ENCODE peak calls at places on chromosome 3, in four cellular contexts. C, I, J and O are unnamed samples.

GRCh38 chr3:140910860-140911259 is 30.8 kb upstream of the SLC25A36 start:
- DNase-seq in C (peak; percentile 12), J (peak; percentile 7), I (no peak), O (no peak)

GRCh38 chr3:170555329-170555728 is 30.5 kb downstream of the SLC7A14 start:
- DNase-seq in I (no peak), C (no peak), J (peak; percentile 68), O (peak; percentile 30)

GRCh38 chr3:189121088-189121487 is 50.7 kb upstream of the TPRG1 start:
- DNase-seq in I (no peak), C (no peak), J (no peak), O (no peak)

GRCh38 chr3:197040679-197041078 is 11.1 kb upstream of the MELTF start:
- DNase-seq in J (no peak), I (no peak), C (no peak), O (no peak)

GRCh38 chr3:1515842-1516241 is 423.0 kb downstream of the CNTN6 start:
- DNase-seq in J (no peak), I (no peak), C (no peak), O (no peak)

GRCh38 chr3:50246517-50246954 is 10.5 kb downstream of the GNAI2 start:
- DNase-seq in J (peak; percentile 92), I (peak; percentile 85), C (peak; percentile 78), O (peak; percentile 96)

GRCh38 chr3:31695280-31696008 is 162.7 kb downstream of the STT3B start:
- DNase-seq in I (peak; percentile 41), C (peak; percentile 13), J (no peak), O (no peak)

GRCh38 chr3:72263223-72264015 is 478.5 kb upstream of the PROK2 start:
- DNase-seq in C (no peak), J (no peak), I (no peak), O (no peak)

GRCh38 chr3:110576962-110577361 is 494.7 kb upstream of the NECTIN3 start:
- DNase-seq in J (peak; percentile 92), I (no peak), C (peak; percentile 94), O (peak; percentile 87)

GRCh38 chr3:171790574-171790897 is 19.7 kb downstream of the PLD1 start:
- DNase-seq in C (no peak), J (no peak), I (no peak), O (no peak)

GRCh38 chr3:52434491-52435115 is 10.3 kb downstream of the SEMA3G start:
- DNase-seq in C (no peak), J (no peak), I (no peak), O (no peak)

GRCh38 chr3:17823816-17824215 is 81.4 kb upstream of the TBC1D5 start:
- DNase-seq in C (no peak), J (no peak), I (no peak), O (no peak)

GRCh38 chr3:53181024-53181371 is 20.0 kb downstream of the PRKCD start:
- DNase-seq in J (no peak), C (no peak), I (no peak), O (no peak)

GRCh38 chr3:184611606-184612304 is 50.2 kb downstream of the EPHB3 start:
- DNase-seq in J (peak; percentile 39), I (no peak), C (no peak), O (no peak)

GRCh38 chr3:15797600-15798303 is at the start of gene ANKRD28:
- DNase-seq in J (peak; percentile 98), I (peak; percentile 51), C (peak; percentile 89), O (peak; percentile 98)

GRCh38 chr3:183370391-183370790 is 58.0 kb downstream of the MCF2L2 start:
- DNase-seq in C (no peak), I (no peak), J (peak; percentile 4), O (no peak)

GRCh38 chr3:172213168-172213567 is 173.8 kb downstream of the FNDC3B start:
- DNase-seq in J (peak; percentile 81), C (no peak), I (no peak), O (peak; percentile 90)

GRCh38 chr3:157294444-157294843 is 134.5 kb upstream of the CCNL1 start:
- DNase-seq in J (peak; percentile 45), C (no peak), I (no peak), O (peak; percentile 20)

GRCh38 chr3:95240395-95240794 is 1177.5 kb downstream of the NSUN3 start:
- DNase-seq in J (no peak), C (no peak), I (no peak), O (no peak)

GRCh38 chr3:148158210-148158609 is 539.5 kb upstream of the AGTR1 start:
- DNase-seq in J (peak; percentile 62), C (peak; percentile 26), I (no peak), O (peak; percentile 73)

GRCh38 chr3:160695906-160696305 is 18.9 kb downstream of the ARL14 start:
- DNase-seq in I (no peak), C (no peak), J (peak; percentile 47), O (peak; percentile 69)

GRCh38 chr3:140391041-140391440 is 286.8 kb upstream of the TRIM42 start:
- DNase-seq in C (no peak), I (no peak), J (no peak), O (no peak)

GRCh38 chr3:49553320-49553689 is 972 bp upstream of the BSN start:
- DNase-seq in J (peak; percentile 48), C (no peak), I (no peak), O (no peak)

DNA sequence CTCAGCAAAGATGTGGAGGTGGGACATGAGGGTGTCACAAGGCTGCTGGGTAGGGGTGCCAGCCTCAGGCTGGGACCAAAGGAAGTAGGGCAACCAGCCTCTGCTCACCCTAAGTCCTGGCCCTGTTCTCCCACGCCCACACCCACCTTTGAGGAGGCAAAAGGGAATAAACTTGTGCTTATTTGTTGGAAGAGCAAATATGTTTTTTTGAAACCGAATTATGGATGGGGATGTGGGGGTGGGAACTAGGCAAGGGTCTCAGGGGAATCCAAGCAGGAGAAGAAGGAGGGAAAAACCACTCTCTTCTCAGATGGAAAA is 10.4 kb downstream of the BHLHE40 start:
- DNase-seq in C (no peak), J (no peak), I (no peak), O (no peak)
- H3K4me1 ChIP-seq in C (peaks cover 82% of the 10 kb centered on the region), J (peaks cover 25% of the 10 kb centered on the region), I (peaks cover 37% of the 10 kb centered on the region), O (peaks cover 31% of the 10 kb centered on the region)

GRCh38 chr3:134328147-134328591 is 46.1 kb downstream of the AMOTL2 start:
- DNase-seq in I (no peak), J (peak; percentile 93), C (peak; percentile 74), O (peak; percentile 97)

GRCh38 chr3:134328846-134329245 is 45.4 kb downstream of the AMOTL2 start:
- DNase-seq in J (no peak), C (no peak), I (no peak), O (no peak)

GRCh38 chr3:134326126-134326525 is 48.1 kb downstream of the AMOTL2 start:
- DNase-seq in J (no peak), I (no peak), C (no peak), O (no peak)

GRCh38 chr3:134326760-134327593 is 47.3 kb downstream of the AMOTL2 start:
- DNase-seq in J (peak; percentile 97), I (no peak), C (peak; percentile 94), O (peak; percentile 98)

DNA sequence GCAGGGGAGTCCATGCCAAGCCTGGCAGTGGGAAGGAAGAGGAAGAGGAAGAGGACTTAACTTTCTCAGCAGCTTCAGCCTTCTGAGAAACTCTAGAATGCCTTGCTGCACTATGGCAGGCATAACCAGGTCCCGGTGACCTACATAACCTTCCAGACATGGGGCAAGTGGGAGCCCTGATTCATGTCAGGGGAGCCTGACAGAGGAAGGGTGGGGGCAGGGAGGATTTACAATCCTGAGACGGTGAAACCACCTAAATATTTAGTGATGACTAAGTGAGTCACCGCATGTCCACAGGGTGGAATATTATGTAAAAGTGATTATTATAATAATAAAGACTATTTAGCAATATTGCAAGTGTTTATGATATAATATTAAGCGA is 46.7 kb downstream of the AMOTL2 start:
- DNase-seq in I (no peak), J (peak; percentile 83), C (peak; percentile 85), O (peak; percentile 76)
- H3K4me2 ChIP-seq in I (no peak overlapping the region), J (peak overlapping the region; percentile 6), C (peak overlapping the region; percentile 87), O (peak overlapping the region; percentile 83)

GRCh38 chr3:193030276-193030675 is 112.6 kb upstream of the MB21D2 start:
- DNase-seq in J (peak; percentile 42), I (no peak), C (no peak), O (peak; percentile 26)
- H3K4me1 ChIP-seq in J (no peaks in the 10 kb centered on the region), I (no peaks in the 10 kb centered on the region), C (no peaks in the 10 kb centered on the region), O (no peaks in the 10 kb centered on the region)

GRCh38 chr3:143538577-143538981 is 309.7 kb downstream of the SLC9A9 start:
- DNase-seq in J (peak; percentile 36), C (no peak), I (no peak), O (peak; percentile 35)
- H3K4me2 ChIP-seq in J (no peak overlapping the region), C (no peak overlapping the region), I (no peak overlapping the region), O (no peak overlapping the region)

GRCh38 chr3:177601120-177601519 is 403.8 kb upstream of the TBL1XR1 start:
- DNase-seq in I (no peak), C (no peak), J (no peak), O (no peak)
- H3K4me1 ChIP-seq in I (peaks cover 59% of the 10 kb centered on the region), C (peaks cover 35% of the 10 kb centered on the region), J (peaks cover 18% of the 10 kb centered on the region), O (peaks cover 21% of the 10 kb centered on the region)

GRCh38 chr3:106067711-106068110 is 198.9 kb upstream of the CBLB start:
- DNase-seq in J (no peak), C (no peak), I (no peak), O (no peak)
- H3K4me2 ChIP-seq in J (no peak overlapping the region), C (no peak overlapping the region), I (no peak overlapping the region), O (no peak overlapping the region)

GRCh38 chr3:104584702-104585101 is 782.0 kb upstream of the ALCAM start:
- DNase-seq in I (no peak), C (peak; percentile 6), J (peak; percentile 6), O (peak; percentile 4)
- H3K4me1 ChIP-seq in I (no peaks in the 10 kb centered on the region), C (no peaks in the 10 kb centered on the region), J (no peaks in the 10 kb centered on the region), O (no peaks in the 10 kb centered on the region)

GRCh38 chr3:13043656-13044055 is 29.6 kb downstream of the IQSEC1 start:
- DNase-seq in J (no peak), I (no peak), C (no peak), O (no peak)
- H3K4me2 ChIP-seq in J (no peak overlapping the region), I (no peak overlapping the region), C (no peak overlapping the region), O (no peak overlapping the region)